ENCODE peak calls at places on chromosomes 3 and 15, in eight cellular contexts. G is bronchial epithelial cell, D is cardiac muscle cell, Z is PC-3, J is BJ, Y is mesendoderm, L is lower lobe of right lung, B is IMR-90. U is an unnamed sample. For H3K36me3 and H3K27me3, the result is how much of the 10 kb centered on the place peaks cover.

GRCh38 chr3:148631124-148631903 is 66.4 kb upstream of the AGTR1 start:
- DNase-seq in G (no peak), L (no peak), Y (peak), D (no peak), Z (no peak), J (no peak), B (no peak), U (no peak)

GRCh38 chr15:57462391-57462790 is 86.1 kb downstream of the CGNL1 start:
- DNase-seq in B (peak), Z (peak), J (no peak), G (peak), L (no peak), D (peak), Y (no peak), U (no peak)

GRCh38 chr3:33717616-33717865 is 513 bp downstream of the CLASP2 start:
- DNase-seq in Z (no peak), L (peak), B (peak), Y (no peak), J (no peak), G (no peak), D (peak), U (peak)

GRCh38 chr3:190840146-190840545 is 22.3 kb downstream of the GMNC start:
- DNase-seq in G (peak), D (peak), B (peak), Y (no peak), J (no peak), Z (peak), L (no peak), U (peak)

GRCh38 chr15:98288091-98288590 is 327.6 kb downstream of the ARRDC4 start:
- DNase-seq in Y (no peak), J (no peak), B (no peak), L (no peak), Z (no peak), D (no peak), G (no peak), U (no peak)

GRCh38 chr3:48440590-48440958 is 517 bp downstream of the TMA7 start:
- DNase-seq in D (peak), B (no peak), G (no peak), L (no peak), J (no peak), Z (no peak), Y (peak), U (peak)

GRCh38 chr3:140368223-140368811 is 309.5 kb upstream of the TRIM42 start:
- DNase-seq in B (no peak), J (no peak), Y (no peak), G (no peak), D (no peak), Z (no peak), L (no peak), U (no peak)

GRCh38 chr3:143142354-143142753 is 22.8 kb downstream of the CHST2 start:
- DNase-seq in J (no peak), D (no peak), G (no peak), Y (no peak), L (no peak), Z (no peak), B (no peak), U (no peak)

GRCh38 chr3:27666708-27667107 is 55.4 kb downstream of the EOMES start:
- DNase-seq in D (peak), Z (no peak), G (no peak), Y (peak), J (peak), B (peak), L (peak), U (peak)

GRCh38 chr3:13285007-13285567 is 135.0 kb downstream of the NUP210 start:
- DNase-seq in Y (no peak), L (peak), J (no peak), B (no peak), G (no peak), D (no peak), Z (no peak), U (no peak)

GRCh38 chr3:70832035-70832795 is 519.8 kb upstream of the MDFIC2 start:
- DNase-seq in B (peak), G (no peak), Y (no peak), L (no peak), D (peak), Z (peak), J (peak), U (peak)

GRCh38 chr3:37997321-37997720 is 6.7 kb downstream of the VILL start:
- DNase-seq in L (no peak), J (no peak), G (no peak), D (no peak), B (no peak), Y (no peak), Z (no peak), U (no peak)

DNA sequence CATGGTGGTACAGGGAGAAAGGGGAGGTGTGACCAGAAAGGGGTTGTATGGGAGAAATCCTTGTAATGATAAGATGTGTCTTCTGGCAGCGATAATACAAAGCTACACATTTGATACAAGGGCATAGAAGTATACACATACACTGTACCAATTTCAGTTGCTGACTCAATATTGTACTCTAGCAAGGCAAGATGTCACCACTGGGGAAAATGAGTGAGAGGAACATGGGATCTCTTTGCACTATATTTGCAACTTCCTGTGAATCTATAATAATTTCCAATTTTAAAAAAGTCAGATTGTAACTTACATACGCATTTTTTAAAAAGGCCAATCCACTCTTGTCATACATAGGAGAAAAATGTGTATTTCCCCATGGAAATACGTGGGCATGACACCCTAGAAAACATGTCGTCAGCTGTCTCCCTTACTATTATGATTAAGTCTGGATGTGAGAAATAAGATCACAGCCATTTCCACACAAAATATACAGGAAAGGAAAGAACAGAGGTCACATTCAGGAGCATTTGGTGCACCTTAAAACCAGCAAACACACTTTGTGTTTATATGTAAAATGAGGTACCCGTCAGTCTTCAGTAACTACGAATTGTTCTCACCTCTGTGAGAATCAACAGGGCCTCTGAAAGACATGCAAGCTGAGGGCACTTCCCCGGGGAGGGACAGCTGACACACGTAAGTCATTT is 22.9 kb downstream of the PRR23E start:
- DNase-seq in Y (peak), Z (no peak), J (no peak), D (no peak), L (no peak), G (no peak), B (no peak), U (no peak)
- H3K4me3 ChIP-seq in Y (no peak), Z (no peak), J (no peak), D (no peak), L (no peak), G (no peak), B (no peak), U (no peak)

GRCh38 chr15:59170998-59171397 is 35.6 kb upstream of the LDHAL6B start:
- DNase-seq in B (no peak), L (no peak), Z (no peak), G (no peak), J (no peak), Y (no peak), D (no peak), U (no peak)

GRCh38 chr15:59169337-59169736 is 37.3 kb upstream of the LDHAL6B start:
- DNase-seq in D (peak), J (peak), L (no peak), B (peak), G (peak), Z (peak), Y (peak), U (peak)

GRCh38 chr15:59168536-59168935 is 38.1 kb upstream of the LDHAL6B start:
- DNase-seq in D (peak), B (peak), Y (no peak), Z (peak), L (no peak), J (no peak), G (peak), U (peak)

GRCh38 chr15:59172289-59172901 is 34.2 kb upstream of the LDHAL6B start:
- DNase-seq in B (no peak), Z (no peak), D (no peak), J (no peak), L (no peak), G (no peak), Y (no peak), U (no peak)

DNA sequence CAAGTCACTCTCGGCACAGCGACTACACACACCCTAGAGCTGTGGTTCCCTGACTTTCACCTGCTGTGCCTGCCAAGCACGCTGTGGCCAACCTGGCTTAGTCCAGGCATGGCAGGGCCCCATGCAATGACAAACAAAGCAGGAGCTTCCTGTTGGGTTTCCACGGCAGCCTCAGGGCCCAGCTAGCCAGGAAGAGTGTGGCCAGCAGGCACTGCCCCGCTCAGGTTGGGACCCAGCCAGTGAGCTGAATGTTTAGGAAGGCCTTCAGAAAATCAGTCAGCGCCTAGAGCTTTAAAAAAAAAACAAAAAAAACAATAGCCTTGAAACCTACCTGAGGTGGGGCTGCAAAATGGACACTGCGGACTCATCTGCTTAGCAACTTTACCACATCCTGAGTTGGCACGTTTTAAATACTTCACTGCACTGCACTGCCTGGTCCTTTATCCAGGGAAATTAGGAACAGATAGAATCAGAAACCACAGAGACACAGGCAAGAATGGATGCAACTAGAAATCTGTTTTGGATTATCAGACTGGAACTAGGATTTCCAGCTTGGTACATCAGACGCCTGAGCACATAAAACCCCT is 36.3 kb upstream of the LDHAL6B start:
- DNase-seq in B (no peak), D (peak), Y (peak), Z (peak), G (peak), L (peak), J (peak), U (no peak)
- H3K36me3 ChIP-seq in B (under half), D (under half), Y (under half), Z (under half), G (under half), L (under half), J (under half), U (under half)

GRCh38 chr3:198088421-198088955 is 128.5 kb downstream of the LMLN start:
- DNase-seq in Z (no peak), D (no peak), J (no peak), Y (no peak), L (no peak), B (no peak), G (no peak), U (no peak)
- H3K27me3 ChIP-seq in Z (half or more), D (half or more), J (under half), Y (under half), L (under half), B (under half), G (under half), U (under half)

GRCh38 chr3:169811606-169812123 is 1.0 kb upstream of the LRRIQ4 start:
- DNase-seq in G (peak), Y (no peak), Z (peak), L (no peak), J (peak), B (peak), D (peak), U (peak)

GRCh38 chr3:169812124-169812843 is 386 bp upstream of the LRRIQ4 start:
- DNase-seq in B (peak), D (peak), G (peak), L (peak), J (peak), Z (peak), Y (peak), U (peak)

GRCh38 chr3:169812844-169813677 is at the start of the genes LRRC34 and LRRIQ4:
- DNase-seq in B (peak), J (peak), D (peak), L (peak), Z (peak), G (peak), Y (peak), U (peak)

GRCh38 chr3:169815590-169816150 is 3.0 kb upstream of the LRRC34 start:
- DNase-seq in D (no peak), G (no peak), Z (no peak), J (no peak), Y (no peak), B (no peak), L (no peak), U (no peak)

DNA sequence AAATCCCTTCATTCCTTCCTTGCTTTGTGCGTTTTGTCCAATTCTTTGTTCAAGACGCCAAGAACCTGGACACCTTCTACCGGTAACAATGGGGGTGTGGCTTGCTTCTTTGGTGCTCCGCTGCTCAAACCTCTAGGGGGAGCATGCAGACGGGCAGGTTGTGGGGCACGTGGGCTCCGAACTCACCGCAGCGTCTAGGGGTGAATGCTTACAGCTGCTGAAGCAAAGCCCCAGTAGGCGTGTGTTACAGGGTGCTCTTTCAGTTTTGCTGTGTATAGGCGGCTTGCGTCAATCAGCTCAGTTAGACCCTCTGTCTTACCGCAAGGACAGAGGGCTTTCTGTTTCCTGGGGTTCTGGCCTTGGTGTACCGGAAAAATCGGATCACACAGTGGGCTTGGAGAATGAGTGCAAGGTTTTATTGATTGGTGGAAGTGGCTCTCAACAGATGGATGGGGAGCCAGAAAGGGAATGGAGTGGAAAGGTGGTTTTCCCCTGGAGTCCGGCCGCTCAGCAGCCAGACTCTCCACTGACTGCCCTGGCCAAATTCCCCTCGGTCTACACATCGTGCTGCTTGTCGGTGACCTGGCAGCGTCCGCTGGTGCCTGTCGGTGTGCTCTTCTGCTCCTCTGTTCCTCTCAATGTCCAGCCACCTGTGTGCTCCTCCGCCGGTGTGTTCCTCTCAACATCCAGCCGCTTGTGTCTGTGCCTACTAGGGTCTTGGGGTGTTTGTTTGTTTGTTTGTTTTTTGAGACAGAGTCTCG is 1.2 kb upstream of the LRRC34 start:
- DNase-seq in J (no peak), Z (no peak), B (no peak), G (no peak), L (peak), Y (peak), D (peak), U (no peak)
- H3K4me3 ChIP-seq in J (no peak), Z (no peak), B (no peak), G (no peak), L (peak), Y (no peak), D (no peak), U (peak)

GRCh38 chr3:58130591-58130990 is 80.2 kb downstream of the DNASE1L3 start:
- DNase-seq in J (no peak), L (no peak), Y (no peak), B (no peak), D (no peak), G (no peak), Z (no peak), U (no peak)
- H3K36me3 ChIP-seq in J (under half), L (half or more), Y (under half), B (half or more), D (under half), G (half or more), Z (half or more), U (under half)

U was measured in fibroblast of lung.